ENCODE peak calls at places on chromosomes 12 and 14, in ten cellular contexts. F, E, V, U, L, G, D, Z, R and A are unnamed samples.

GRCh38 chr14:58637040-58637390 is 747 bp upstream of the DACT1 start:
- ATAC-seq in F (no peak), G (no peak), E (peak), Z (peak), U (peak), D (no peak), L (no peak), V (peak), R (no peak), A (no peak)

GRCh38 chr14:91669867-91670266 is 62.0 kb downstream of the CATSPERB start:
- ATAC-seq in F (no peak), U (no peak), D (no peak), L (no peak), G (no peak), V (no peak), R (no peak), E (no peak), Z (no peak), A (no peak)

GRCh38 chr12:129696952-129697351 is 206.9 kb downstream of the TMEM132D start:
- ATAC-seq in Z (no peak), V (no peak), U (no peak), R (no peak), D (no peak), L (no peak), E (no peak), G (no peak), F (no peak), A (no peak)

GRCh38 chr14:85399196-85399595 is 130.7 kb upstream of the FLRT2 start:
- ATAC-seq in R (no peak), Z (no peak), E (no peak), L (no peak), D (no peak), F (no peak), G (no peak), U (no peak), V (no peak), A (no peak)

GRCh38 chr12:1281683-1282366 is 290.8 kb downstream of the ERC1 start:
- ATAC-seq in F (no peak), D (no peak), Z (no peak), E (peak), U (no peak), L (no peak), G (peak), R (no peak), V (no peak), A (no peak)

GRCh38 chr12:99235381-99235780 is 412.2 kb upstream of the GARIN6 start:
- ATAC-seq in R (no peak), V (no peak), U (no peak), F (no peak), G (no peak), Z (no peak), L (no peak), D (no peak), E (no peak), A (no peak)

GRCh38 chr12:64681200-64682052 is 71.1 kb downstream of the RASSF3 start:
- ATAC-seq in V (no peak), G (no peak), F (no peak), L (no peak), D (no peak), U (no peak), R (no peak), Z (peak), E (no peak), A (peak)

GRCh38 chr12:94643585-94643984 is 6.8 kb downstream of the TMCC3 start:
- ATAC-seq in U (peak), F (peak), R (peak), V (peak), G (no peak), D (no peak), E (peak), Z (no peak), L (no peak), A (no peak)

GRCh38 chr14:83712730-83713129 is 1817.2 kb upstream of the FLRT2 start:
- ATAC-seq in L (no peak), E (no peak), V (no peak), G (no peak), F (no peak), Z (no peak), D (no peak), U (no peak), R (no peak), A (no peak)

GRCh38 chr14:49966971-49967630 is 74.2 kb downstream of the ARF6 start:
- ATAC-seq in R (no peak), Z (no peak), G (no peak), U (no peak), D (no peak), E (no peak), L (no peak), V (no peak), F (no peak), A (no peak)

GRCh38 chr12:93877446-93877845 is 200.3 kb downstream of the CRADD start:
- ATAC-seq in D (no peak), L (no peak), G (peak), E (no peak), F (no peak), Z (no peak), V (no peak), R (no peak), U (no peak), A (no peak)

GRCh38 chr12:106108187-106108816 is 30.5 kb downstream of the NUAK1 start:
- ATAC-seq in D (no peak), G (no peak), Z (no peak), U (no peak), E (peak), F (no peak), V (no peak), L (peak), R (no peak), A (no peak)

GRCh38 chr14:75829316-75829715 is 152.5 kb downstream of the TGFB3 start:
- ATAC-seq in R (no peak), L (no peak), U (no peak), E (no peak), Z (no peak), F (no peak), V (no peak), G (no peak), D (no peak), A (no peak)

GRCh38 chr12:98741229-98741614 is 96.1 kb downstream of the APAF1 start:
- ATAC-seq in R (no peak), F (no peak), E (no peak), G (no peak), D (no peak), Z (peak), U (no peak), V (no peak), L (no peak), A (peak)

GRCh38 chr12:51901121-51901812 is 6.0 kb upstream of the ACVRL1 start:
- ATAC-seq in E (no peak), U (no peak), G (peak), R (no peak), L (no peak), V (no peak), D (no peak), Z (no peak), F (no peak), A (no peak)

GRCh38 chr14:50666772-50667490 is 1.2 kb downstream of the SAV1 start:
- ATAC-seq in E (peak), L (peak), D (peak), U (peak), F (peak), Z (peak), G (peak), V (peak), R (peak), A (peak)

GRCh38 chr14:97832734-97833133 is 1035.6 kb downstream of the VRK1 start:
- ATAC-seq in E (no peak), V (no peak), U (no peak), F (no peak), L (no peak), D (no peak), Z (no peak), G (no peak), R (peak), A (no peak)

GRCh38 chr12:61870658-61871559 is 389.3 kb upstream of the USP15 start:
- ATAC-seq in U (peak), D (peak), F (peak), Z (peak), V (peak), G (no peak), E (peak), L (no peak), R (peak), A (peak)

GRCh38 chr14:20687362-20688166 is 1.0 kb upstream of the ANG start:
- ATAC-seq in V (no peak), G (no peak), U (no peak), D (no peak), E (no peak), L (no peak), R (no peak), F (no peak), Z (no peak), A (no peak)

GRCh38 chr12:57461326-57461903 is 1.8 kb downstream of the GLI1 start:
- ATAC-seq in R (peak), F (no peak), D (no peak), G (peak), Z (peak), L (peak), V (no peak), U (no peak), E (peak), A (no peak)

GRCh38 chr12:34597548-34598351 is 575.5 kb downstream of the ALG10 start:
- ATAC-seq in D (no peak), Z (no peak), F (no peak), L (no peak), R (no peak), V (no peak), G (no peak), U (no peak), E (no peak), A (no peak)

GRCh38 chr12:101298426-101298825 is 18.5 kb downstream of the UTP20 start:
- ATAC-seq in L (no peak), G (no peak), Z (no peak), E (no peak), U (peak), F (no peak), D (no peak), V (no peak), R (no peak), A (no peak)

GRCh38 chr12:116299548-116300150 is 22.2 kb upstream of the MED13L start:
- ATAC-seq in F (no peak), L (no peak), E (peak), G (no peak), Z (no peak), D (no peak), R (peak), U (no peak), V (no peak), A (no peak)

GRCh38 chr12:111211910-111212757 is 156.8 kb downstream of the PHETA1 start:
- ATAC-seq in Z (no peak), U (no peak), G (no peak), D (no peak), V (no peak), R (no peak), L (no peak), F (no peak), E (no peak), A (no peak)

GRCh38 chr14:92274055-92274454 is 48.9 kb upstream of the SLC24A4 start:
- ATAC-seq in L (no peak), F (no peak), U (no peak), R (no peak), Z (no peak), E (no peak), V (no peak), D (no peak), G (no peak), A (no peak)

GRCh38 chr12:117227000-117227653 is 36.9 kb upstream of the FBXO21 start:
- ATAC-seq in F (no peak), R (no peak), E (no peak), L (no peak), D (no peak), V (no peak), G (no peak), U (no peak), Z (no peak), A (no peak)

GRCh38 chr14:78764240-78764639 is 594.1 kb downstream of the NRXN3 start:
- ATAC-seq in L (no peak), E (no peak), R (no peak), V (no peak), F (no peak), G (no peak), Z (no peak), D (no peak), U (no peak), A (no peak)